ENCODE peak calls at places on chromosome 17, in ten cellular contexts. C is right lobe of liver; M is HCEC 1CT; Y is progenitor cell of endocrine pancreas; S is cardiac muscle cell; I is activated CD4-positive, alpha-beta T cell treated with anti-CD3 and anti-CD28 coated beads, Interleukin-2, amount 10 ng/mL, durations not matched to agents 7 days and 5 days; X is T-helper 2 cell; L is ACHN; J is Peyer's patch; V is activated T-helper 9 cell treated with anti-CD3 and anti-CD28 coated beads, Interleukin-2, amount 50 U/mL, for 16 hours. G is an unnamed sample.

GRCh38 chr17:79812206-79812968 is 15.5 kb upstream of the CBX8 start:
- DNase-seq in C (no peak), M (no peak), Y (no peak), S (no peak), I (no peak), X (no peak), L (no peak), J (no peak), V (no peak), G (no peak)

GRCh38 chr17:26775219-26775822 is 518.6 kb upstream of the WSB1 start:
- DNase-seq in C (no peak), M (no peak), Y (no peak), S (no peak), I (no peak), X (no peak), L (no peak), J (no peak), V (no peak), G (no peak)

GRCh38 chr17:30964878-30965277 is 6.0 kb upstream of the RNF135 start:
- DNase-seq in C (no peak), M (peak), Y (no peak), S (no peak), I (no peak), X (no peak), L (no peak), J (no peak), V (no peak), G (no peak)

GRCh38 chr17:40520991-40521453 is 19.6 kb upstream of the TNS4 start:
- DNase-seq in C (no peak), M (no peak), Y (no peak), S (no peak), I (no peak), X (no peak), L (no peak), J (peak), V (no peak), G (no peak)

GRCh38 chr17:5464717-5465507 is 3.9 kb downstream of the DHX33 start:
- DNase-seq in C (no peak), M (no peak), Y (no peak), S (no peak), I (no peak), X (no peak), L (no peak), J (no peak), V (no peak), G (no peak)

GRCh38 chr17:17122781-17123483 is 80.7 kb downstream of the MPRIP start:
- DNase-seq in C (no peak), M (no peak), Y (no peak), S (no peak), I (no peak), X (no peak), L (no peak), J (no peak), V (no peak), G (no peak)

GRCh38 chr17:78925662-78926555 is 722 bp upstream of the TIMP2 start:
- DNase-seq in C (peak), M (peak), Y (no peak), S (no peak), I (no peak), X (no peak), L (peak), J (peak), V (no peak), G (no peak)

GRCh38 chr17:80682372-80682771 is 137.7 kb downstream of the RPTOR start:
- DNase-seq in C (no peak), M (no peak), Y (no peak), S (no peak), I (no peak), X (no peak), L (no peak), J (no peak), V (no peak), G (no peak)

GRCh38 chr17:36881323-36881722 is 56.0 kb upstream of the LHX1 start:
- DNase-seq in C (no peak), M (no peak), Y (no peak), S (no peak), I (no peak), X (no peak), L (no peak), J (no peak), V (no peak), G (no peak)

GRCh38 chr17:18950944-18951905 is 740 bp upstream of the SLC5A10 start:
- DNase-seq in C (no peak), M (no peak), Y (no peak), S (peak), I (no peak), X (no peak), L (peak), J (no peak), V (no peak), G (no peak)

GRCh38 chr17:77834170-77835115 is 124.1 kb upstream of the TNRC6C start:
- DNase-seq in C (peak), M (peak), Y (no peak), S (peak), I (peak), X (peak), L (peak), J (peak), V (peak), G (peak)

GRCh38 chr17:33291248-33292183 is 1.6 kb downstream of the ASIC2 start:
- DNase-seq in C (no peak), M (peak), Y (peak), S (peak), I (no peak), X (peak), L (peak), J (peak), V (no peak), G (no peak)

GRCh38 chr17:27657620-27658019 is 26.6 kb downstream of the LGALS9 start:
- DNase-seq in C (peak), M (no peak), Y (no peak), S (peak), I (peak), X (peak), L (peak), J (peak), V (no peak), G (peak)

GRCh38 chr17:7798839-7799238 is 35.2 kb upstream of the KDM6B start:
- DNase-seq in C (no peak), M (no peak), Y (no peak), S (no peak), I (no peak), X (no peak), L (no peak), J (no peak), V (no peak), G (no peak)

GRCh38 chr17:44354582-44355309 is 8.9 kb downstream of the FAM171A2 start:
- DNase-seq in C (peak), M (no peak), Y (peak), S (peak), I (peak), X (peak), L (no peak), J (peak), V (peak), G (peak)

GRCh38 chr17:27929990-27930389 is 36.8 kb upstream of the LYRM9 start:
- DNase-seq in C (no peak), M (no peak), Y (no peak), S (no peak), I (no peak), X (no peak), L (no peak), J (no peak), V (no peak), G (no peak)

G was measured in activated naive CD4-positive, alpha-beta T cell treated with anti-CD3 and anti-CD28 coated beads, Interleukin-2, amount 10 ng/mL, durations not matched to agents 7 days and 5 days.